ENCODE peak calls at places on chromosomes 5 and 9, in nine cellular contexts. S is NCI-H510A, Z is GM23248, C is T1000, E is GM13977, Y is H4, U is GOT3, H is T47D, F is T follicular helper cell. B is an unnamed sample.

GRCh38 chr9:12631866-12632265 is 61.3 kb upstream of the TYRP1 start:
- DNase-seq in U (no peak), Z (no peak), S (no peak), F (no peak), Y (no peak), E (no peak), H (no peak), C (no peak), B (no peak)

GRCh38 chr5:13478831-13479465 is 465.5 kb downstream of the DNAH5 start:
- DNase-seq in Y (peak), F (no peak), C (no peak), E (peak), S (peak), U (no peak), H (peak), Z (peak), B (peak)

GRCh38 chr5:53262348-53262970 is 152.9 kb upstream of the MOCS2 start:
- DNase-seq in E (no peak), S (no peak), F (no peak), C (no peak), Y (peak), H (peak), U (no peak), Z (peak), B (peak)

GRCh38 chr9:18393340-18394130 is 80.4 kb upstream of the ADAMTSL1 start:
- DNase-seq in E (no peak), H (peak), U (no peak), F (no peak), Z (peak), Y (peak), C (peak), S (peak), B (peak)

GRCh38 chr5:168295574-168296201 is 4.2 kb downstream of the WWC1 start:
- DNase-seq in Z (peak), H (peak), E (no peak), F (no peak), S (no peak), Y (peak), U (no peak), C (peak), B (peak)

GRCh38 chr5:81080809-81081460 is 120.8 kb downstream of the RASGRF2 start:
- DNase-seq in Z (no peak), Y (no peak), S (no peak), C (no peak), F (no peak), E (no peak), H (no peak), U (no peak), B (no peak)

GRCh38 chr5:176680226-176680563 is 32.9 kb downstream of the TSPAN17 start:
- DNase-seq in S (no peak), E (no peak), Z (peak), C (no peak), Y (no peak), H (no peak), U (no peak), F (no peak), B (no peak)

GRCh38 chr9:107816187-107817021 is 326.8 kb upstream of the KLF4 start:
- DNase-seq in Y (no peak), E (peak), F (no peak), C (no peak), H (no peak), Z (no peak), S (no peak), U (no peak), B (no peak)

GRCh38 chr5:176619203-176619568 is 9.2 kb upstream of the GPRIN1 start:
- DNase-seq in F (peak), U (peak), Z (peak), C (peak), H (peak), Y (peak), E (peak), S (no peak), B (peak)

GRCh38 chr9:99231708-99232107 is 9.6 kb downstream of the SEC61B start:
- DNase-seq in S (no peak), U (no peak), C (no peak), E (no peak), F (no peak), H (peak), Y (no peak), Z (peak), B (no peak)

GRCh38 chr9:18472915-18473314 is 1.0 kb upstream of the ADAMTSL1 start:
- DNase-seq in Z (peak), S (no peak), E (no peak), F (no peak), C (no peak), U (no peak), Y (no peak), H (no peak), B (peak)

GRCh38 chr5:93303291-93303691 is 277.7 kb downstream of the NR2F1-AS1 start:
- DNase-seq in Y (peak), H (no peak), S (no peak), U (no peak), Z (no peak), E (no peak), F (no peak), C (no peak), B (no peak)

GRCh38 chr5:37685816-37686215 is 154.0 kb downstream of the GDNF start:
- DNase-seq in F (no peak), H (no peak), C (no peak), E (no peak), S (no peak), U (no peak), Z (no peak), Y (no peak), B (no peak)

GRCh38 chr9:93574900-93575705 is 1.3 kb upstream of the PHF2 start:
- DNase-seq in U (no peak), Y (no peak), F (no peak), E (no peak), H (no peak), S (no peak), C (no peak), Z (peak), B (no peak)

GRCh38 chr5:67996596-67996995 is 219.0 kb upstream of the PIK3R1 start:
- DNase-seq in Y (peak), S (no peak), C (no peak), H (no peak), U (no peak), E (no peak), Z (no peak), F (no peak), B (no peak)

GRCh38 chr5:56055287-56055686 is 60.5 kb upstream of the IL6ST start:
- DNase-seq in H (no peak), Y (no peak), U (no peak), S (no peak), Z (peak), E (no peak), F (no peak), C (no peak), B (no peak)

GRCh38 chr9:37437616-37438015 is 15.1 kb downstream of the GRHPR start:
- DNase-seq in Z (no peak), H (no peak), C (no peak), U (no peak), Y (no peak), S (no peak), F (no peak), E (no peak), B (no peak)

GRCh38 chr5:28009526-28010025 is 971.2 kb upstream of the CDH9 start:
- DNase-seq in U (no peak), E (no peak), Y (no peak), S (no peak), Z (no peak), C (no peak), F (no peak), H (peak), B (no peak)

GRCh38 chr5:9244417-9244816 is 301.5 kb downstream of the SEMA5A start:
- DNase-seq in E (no peak), S (no peak), H (no peak), U (no peak), C (no peak), Z (no peak), F (no peak), Y (no peak), B (no peak)

GRCh38 chr5:149545327-149545726 is 5.9 kb downstream of the CSNK1A1 start:
- DNase-seq in Y (no peak), S (no peak), F (no peak), U (no peak), C (no peak), Z (peak), H (no peak), E (no peak), B (no peak)

GRCh38 chr5:120605325-120606079 is 141.4 kb downstream of the PRR16 start:
- DNase-seq in C (no peak), U (no peak), F (no peak), Z (peak), E (no peak), H (no peak), Y (no peak), S (no peak), B (peak)

GRCh38 chr9:6896562-6896961 is 138.8 kb downstream of the KDM4C start:
- DNase-seq in S (no peak), Z (peak), U (no peak), C (no peak), E (no peak), F (no peak), H (no peak), Y (no peak), B (peak)

GRCh38 chr9:89422151-89422918 is 75.6 kb downstream of the SEMA4D start:
- DNase-seq in Z (peak), S (no peak), U (no peak), E (no peak), Y (no peak), H (no peak), C (no peak), F (peak), B (no peak)

GRCh38 chr5:22500521-22500920 is 352.6 kb downstream of the CDH12 start:
- DNase-seq in Y (no peak), E (no peak), U (no peak), F (no peak), H (no peak), Z (no peak), S (no peak), C (no peak), B (no peak)

GRCh38 chr9:137166242-137167112 is 3.4 kb downstream of the LRRC26 start:
- DNase-seq in H (no peak), E (peak), U (no peak), F (no peak), Z (no peak), S (no peak), C (no peak), Y (no peak), B (no peak)

GRCh38 chr5:174307656-174308271 is 262.3 kb downstream of the NSG2 start:
- DNase-seq in U (no peak), F (no peak), E (no peak), Z (no peak), C (no peak), Y (no peak), H (peak), S (no peak), B (no peak)

GRCh38 chr9:31799953-31800609 is 584.4 kb upstream of the ACO1 start:
- DNase-seq in C (no peak), Z (peak), U (no peak), Y (peak), S (no peak), H (peak), E (no peak), F (no peak), B (peak)

GRCh38 chr9:3857673-3858072 is 331.9 kb upstream of the RFX3 start:
- DNase-seq in Y (no peak), E (no peak), C (no peak), U (no peak), S (no peak), F (no peak), Z (peak), H (no peak), B (peak)

GRCh38 chr5:178230879-178231735 is 1.5 kb downstream of the PHYKPL start:
- DNase-seq in S (no peak), U (no peak), Y (no peak), C (no peak), H (no peak), F (no peak), Z (peak), E (no peak), B (peak)

GRCh38 chr5:53482717-53483638 is 2.5 kb downstream of the FST start:
- DNase-seq in F (no peak), S (no peak), Y (no peak), Z (peak), U (no peak), E (peak), C (no peak), H (peak), B (peak)

GRCh38 chr9:127586537-127586936 is 25.5 kb upstream of the STXBP1 start:
- DNase-seq in Y (peak), U (no peak), F (peak), Z (peak), E (peak), S (peak), H (peak), C (no peak), B (peak)

GRCh38 chr9:129235931-129236331 is 57.9 kb upstream of the IER5L start:
- DNase-seq in U (no peak), E (no peak), F (peak), Z (no peak), Y (no peak), S (peak), H (no peak), C (no peak), B (no peak)

GRCh38 chr5:90015584-90016018 is 394.0 kb downstream of the CETN3 start:
- DNase-seq in C (no peak), Z (peak), U (no peak), S (no peak), Y (no peak), H (no peak), F (no peak), E (peak), B (peak)

GRCh38 chr5:34531736-34532135 is 124.4 kb upstream of the RAI14 start:
- DNase-seq in H (no peak), F (no peak), S (no peak), Z (no peak), U (no peak), Y (no peak), C (no peak), E (no peak), B (peak)

GRCh38 chr9:101737705-101738565 is 512 bp downstream of the GRIN3A start:
- DNase-seq in E (no peak), C (peak), H (no peak), S (peak), Z (peak), Y (no peak), U (no peak), F (no peak), B (no peak)

GRCh38 chr9:126842977-126843799 is 17.3 kb upstream of the ZBTB34 start:
- DNase-seq in H (no peak), F (no peak), E (peak), C (no peak), S (no peak), U (no peak), Y (no peak), Z (no peak), B (no peak)